ENCODE peak calls at places on chromosomes 2 and 18, in nine cellular contexts. T, V, L, U, N, D, Y, P and A are unnamed samples.

GRCh38 chr2:71504611-71505010 is 51.2 kb downstream of the DYSF start:
- DNase-seq in T (no peak), V (no peak), L (no peak), U (no peak), N (no peak), D (no peak), Y (no peak), P (no peak), A (no peak)

GRCh38 chr2:155815851-155816250 is 516.7 kb downstream of the NR4A2 start:
- DNase-seq in T (no peak), V (peak; percentile 44), L (no peak), U (no peak), N (peak; percentile 13), D (no peak), Y (no peak), P (no peak), A (peak; percentile 10)

GRCh38 chr18:56812674-56813073 is 161.5 kb downstream of the WDR7 start:
- DNase-seq in T (no peak), V (no peak), L (no peak), U (no peak), N (no peak), D (no peak), Y (no peak), P (no peak), A (no peak)

GRCh38 chr2:179036353-179036905 is 13.5 kb downstream of the CCDC141 start:
- DNase-seq in T (no peak), V (no peak), L (no peak), U (no peak), N (no peak), D (no peak), Y (no peak), P (no peak), A (no peak)

GRCh38 chr2:78644849-78645248 is 380.7 kb upstream of the REG3G start:
- DNase-seq in T (no peak), V (no peak), L (no peak), U (no peak), N (no peak), D (no peak), Y (no peak), P (no peak), A (no peak)

GRCh38 chr2:121955313-121956211 is 200.1 kb downstream of the TSN start:
- DNase-seq in T (no peak), V (peak; percentile 33), L (peak; percentile 43), U (no peak), N (no peak), D (no peak), Y (no peak), P (no peak), A (no peak)

GRCh38 chr2:113861740-113862139 is 28.1 kb upstream of the ACTR3 start:
- DNase-seq in T (no peak), V (no peak), L (no peak), U (no peak), N (no peak), D (no peak), Y (no peak), P (no peak), A (no peak)

GRCh38 chr18:5891361-5892215 is 3.7 kb downstream of the TMEM200C start:
- DNase-seq in T (no peak), V (no peak), L (peak; percentile 30), U (no peak), N (no peak), D (no peak), Y (no peak), P (no peak), A (no peak)

GRCh38 chr2:144277622-144278354 is 242.1 kb downstream of the ZEB2 start:
- DNase-seq in T (no peak), V (no peak), L (no peak), U (no peak), N (no peak), D (no peak), Y (no peak), P (no peak), A (no peak)

GRCh38 chr18:68847219-68847860 is 49.5 kb downstream of the CCDC102B start:
- DNase-seq in T (no peak), V (no peak), L (no peak), U (no peak), N (peak; percentile 69), D (no peak), Y (no peak), P (no peak), A (no peak)

GRCh38 chr2:73290049-73290839 is 3.1 kb downstream of the EGR4 start:
- DNase-seq in T (no peak), V (peak; percentile 61), L (peak; percentile 54), U (no peak), N (peak; percentile 46), D (no peak), Y (no peak), P (no peak), A (no peak)

GRCh38 chr2:98828793-98829371 is 98.0 kb upstream of the MGAT4A start:
- DNase-seq in T (no peak), V (no peak), L (no peak), U (no peak), N (no peak), D (no peak), Y (no peak), P (no peak), A (no peak)

GRCh38 chr18:33446604-33447003 is 6.1 kb upstream of the CCDC178 start:
- DNase-seq in T (no peak), V (no peak), L (no peak), U (no peak), N (no peak), D (no peak), Y (no peak), P (no peak), A (no peak)

GRCh38 chr18:32919799-32920198 is 147.0 kb upstream of the KLHL14 start:
- DNase-seq in T (no peak), V (peak; percentile 59), L (no peak), U (no peak), N (peak; percentile 56), D (no peak), Y (no peak), P (no peak), A (peak; percentile 12)

GRCh38 chr2:62137431-62137830 is 58.5 kb upstream of the B3GNT2 start:
- DNase-seq in T (no peak), V (no peak), L (no peak), U (no peak), N (peak; percentile 21), D (no peak), Y (no peak), P (no peak), A (no peak)

GRCh38 chr2:233821709-233822100 is 32.6 kb downstream of the HJURP start:
- DNase-seq in T (no peak), V (no peak), L (no peak), U (no peak), N (no peak), D (no peak), Y (no peak), P (no peak), A (no peak)

GRCh38 chr2:67379048-67379447 is 18.1 kb upstream of the ETAA1 start:
- DNase-seq in T (no peak), V (no peak), L (no peak), U (no peak), N (no peak), D (no peak), Y (no peak), P (no peak), A (no peak)

GRCh38 chr2:201254331-201254730 is 6.0 kb upstream of the CASP8 start:
- DNase-seq in T (no peak), V (peak; percentile 50), L (no peak), U (no peak), N (no peak), D (no peak), Y (no peak), P (peak; percentile 51), A (no peak)

GRCh38 chr2:27078267-27079194 is at the start of gene EMILIN1:
- DNase-seq in T (peak; percentile 86), V (no peak), L (peak; percentile 52), U (peak; percentile 95), N (peak; percentile 96), D (peak; percentile 94), Y (peak; percentile 55), P (peak; percentile 51), A (no peak)

GRCh38 chr2:42957109-42958035 is 165.0 kb upstream of the HAAO start:
- DNase-seq in T (no peak), V (no peak), L (no peak), U (no peak), N (peak; percentile 66), D (no peak), Y (no peak), P (no peak), A (no peak)

GRCh38 chr2:181326605-181327004 is 130.6 kb upstream of the ITGA4 start:
- DNase-seq in T (no peak), V (no peak), L (no peak), U (no peak), N (no peak), D (no peak), Y (no peak), P (no peak), A (no peak)

GRCh38 chr2:28810384-28811285 is at the start of gene SPDYA:
- DNase-seq in T (peak; percentile 76), V (peak; percentile 88), L (peak; percentile 66), U (peak; percentile 55), N (peak; percentile 59), D (peak; percentile 84), Y (peak; percentile 65), P (peak; percentile 81), A (no peak)

GRCh38 chr2:111148225-111148873 is 27.6 kb downstream of the BCL2L11 start:
- DNase-seq in T (no peak), V (no peak), L (no peak), U (no peak), N (no peak), D (no peak), Y (no peak), P (no peak), A (no peak)

GRCh38 chr2:23299796-23300195 is 85.2 kb upstream of the KLHL29 start:
- DNase-seq in T (no peak), V (no peak), L (no peak), U (no peak), N (no peak), D (no peak), Y (no peak), P (no peak), A (no peak)
- TF ChIP-seq CTCF in T (no peak), V (no peak), L (no peak), U (no peak), N (no peak), D (no peak), Y (no peak), P (no peak), A (no peak)

GRCh38 chr2:20633794-20634259 is 17.1 kb downstream of the HS1BP3 start:
- DNase-seq in T (no peak), V (peak; percentile 23), L (no peak), U (no peak), N (no peak), D (peak; percentile 44), Y (no peak), P (peak; percentile 90), A (no peak)
- TF ChIP-seq CTCF in T (no peak), V (no peak), L (no peak), U (no peak), N (no peak), D (no peak), Y (no peak), P (no peak), A (no peak)

GRCh38 chr2:56587456-56587855 is 403.7 kb downstream of the CCDC85A start:
- DNase-seq in T (no peak), V (no peak), L (no peak), U (no peak), N (peak; percentile 1), D (no peak), Y (no peak), P (no peak), A (no peak)
- TF ChIP-seq CTCF in T (no peak), V (no peak), L (no peak), U (no peak), N (no peak), D (no peak), Y (no peak), P (no peak), A (no peak)

GRCh38 chr2:231325826-231326225 is 69.7 kb upstream of the B3GNT7 start:
- DNase-seq in T (no peak), V (no peak), L (no peak), U (no peak), N (no peak), D (no peak), Y (no peak), P (no peak), A (no peak)
- TF ChIP-seq CTCF in T (no peak), V (no peak), L (no peak), U (no peak), N (no peak), D (no peak), Y (no peak), P (no peak), A (no peak)